ENCODE peak calls at places on chromosome 19, in six cellular contexts. One of them, this sample, is unnamed.
A peak's percentile ranks its signal among the peaks of the same experiment; 100 is the strongest.

GRCh38 chr19:43675269-43675879 is 5.4 kb upstream of the PLAUR start:
- DNase-seq in IMR-90: peak; percentile 78
- DNase-seq in neural crest cell: no peak
- DNase-seq in OCI-LY7: no peak
- DNase-seq in HCT116: peak; percentile 92
- DNase-seq in lower lobe of right lung: no peak
- DNase-seq in this sample: peak; percentile 89

GRCh38 chr19:32576790-32577189 is 4.2 kb upstream of the PDCD5 start:
- DNase-seq in IMR-90: no peak
- DNase-seq in neural crest cell: no peak
- DNase-seq in OCI-LY7: no peak
- DNase-seq in HCT116: no peak
- DNase-seq in lower lobe of right lung: no peak
- DNase-seq in this sample: no peak

GRCh38 chr19:50226536-50226935 is 23.1 kb downstream of the MYH14 start:
- DNase-seq in IMR-90: no peak
- DNase-seq in neural crest cell: no peak
- DNase-seq in OCI-LY7: no peak
- DNase-seq in HCT116: no peak
- DNase-seq in lower lobe of right lung: no peak
- DNase-seq in this sample: no peak

GRCh38 chr19:5793188-5793587 is 2.2 kb upstream of the DUS3L start:
- DNase-seq in IMR-90: no peak
- DNase-seq in neural crest cell: no peak
- DNase-seq in OCI-LY7: no peak
- DNase-seq in HCT116: no peak
- DNase-seq in lower lobe of right lung: no peak
- DNase-seq in this sample: no peak

GRCh38 chr19:47447470-47448359 is 24.0 kb downstream of the SLC8A2 start:
- DNase-seq in IMR-90: peak; percentile 22
- DNase-seq in neural crest cell: peak; percentile 70
- DNase-seq in OCI-LY7: peak; percentile 67
- DNase-seq in HCT116: peak; percentile 85
- DNase-seq in lower lobe of right lung: peak; percentile 70
- DNase-seq in this sample: peak; percentile 83

GRCh38 chr19:532578-533484 is 1.3 kb downstream of the CDC34 start:
- DNase-seq in IMR-90: peak; percentile 64
- DNase-seq in neural crest cell: peak; percentile 57
- DNase-seq in OCI-LY7: peak; percentile 57
- DNase-seq in HCT116: peak; percentile 51
- DNase-seq in lower lobe of right lung: peak; percentile 78
- DNase-seq in this sample: peak; percentile 85

GRCh38 chr19:58307736-58308135 is 2.6 kb downstream of the ERVK3-1 start:
- DNase-seq in IMR-90: no peak
- DNase-seq in neural crest cell: no peak
- DNase-seq in OCI-LY7: no peak
- DNase-seq in HCT116: no peak
- DNase-seq in lower lobe of right lung: no peak
- DNase-seq in this sample: no peak

GRCh38 chr19:28523619-28524018 is 689.3 kb downstream of the UQCRFS1 start:
- DNase-seq in IMR-90: no peak
- DNase-seq in neural crest cell: no peak
- DNase-seq in OCI-LY7: no peak
- DNase-seq in HCT116: no peak
- DNase-seq in lower lobe of right lung: no peak
- DNase-seq in this sample: no peak

GRCh38 chr19:5403968-5404640 is 51.1 kb upstream of the ZNRF4 start:
- DNase-seq in IMR-90: peak; percentile 81
- DNase-seq in neural crest cell: peak; percentile 98
- DNase-seq in OCI-LY7: peak; percentile 73
- DNase-seq in HCT116: peak; percentile 54
- DNase-seq in lower lobe of right lung: peak; percentile 73
- DNase-seq in this sample: peak; percentile 89

GRCh38 chr19:45076029-45076850 is at the start of gene ZNF296:
- DNase-seq in IMR-90: no peak
- DNase-seq in neural crest cell: no peak
- DNase-seq in OCI-LY7: peak; percentile 92
- DNase-seq in HCT116: peak; percentile 75
- DNase-seq in lower lobe of right lung: peak; percentile 91
- DNase-seq in this sample: peak; percentile 93

GRCh38 chr19:42469311-42470239 is 26.8 kb upstream of the CXCL17 start:
- DNase-seq in IMR-90: no peak
- DNase-seq in neural crest cell: no peak
- DNase-seq in OCI-LY7: peak; percentile 69
- DNase-seq in HCT116: no peak
- DNase-seq in lower lobe of right lung: no peak
- DNase-seq in this sample: no peak

GRCh38 chr19:4556574-4557185 is 2.8 kb downstream of the SEMA6B start:
- DNase-seq in IMR-90: no peak
- DNase-seq in neural crest cell: peak; percentile 43
- DNase-seq in OCI-LY7: peak; percentile 51
- DNase-seq in HCT116: peak; percentile 69
- DNase-seq in lower lobe of right lung: no peak
- DNase-seq in this sample: no peak

GRCh38 chr19:31981545-31981944 is 363.9 kb upstream of the ZNF507 start:
- DNase-seq in IMR-90: no peak
- DNase-seq in neural crest cell: no peak
- DNase-seq in OCI-LY7: no peak
- DNase-seq in HCT116: no peak
- DNase-seq in lower lobe of right lung: no peak
- DNase-seq in this sample: no peak

GRCh38 chr19:46355991-46356669 is 9.2 kb downstream of the PPP5C start:
- DNase-seq in IMR-90: no peak
- DNase-seq in neural crest cell: no peak
- DNase-seq in OCI-LY7: no peak
- DNase-seq in HCT116: no peak
- DNase-seq in lower lobe of right lung: no peak
- DNase-seq in this sample: no peak

GRCh38 chr19:6402834-6403608 is 10.1 kb upstream of the GTF2F1 start:
- DNase-seq in IMR-90: peak; percentile 52
- DNase-seq in neural crest cell: peak; percentile 53
- DNase-seq in OCI-LY7: no peak
- DNase-seq in HCT116: no peak
- DNase-seq in lower lobe of right lung: no peak
- DNase-seq in this sample: no peak

GRCh38 chr19:13707901-13708300 is 56.4 kb upstream of the MRI1 start:
- DNase-seq in IMR-90: no peak
- DNase-seq in neural crest cell: no peak
- DNase-seq in OCI-LY7: no peak
- DNase-seq in HCT116: no peak
- DNase-seq in lower lobe of right lung: no peak
- DNase-seq in this sample: no peak

GRCh38 chr19:15532779-15533521 is 24.6 kb downstream of the CYP4F22 start:
- DNase-seq in IMR-90: no peak
- DNase-seq in neural crest cell: no peak
- DNase-seq in OCI-LY7: no peak
- DNase-seq in HCT116: peak; percentile 49
- DNase-seq in lower lobe of right lung: no peak
- DNase-seq in this sample: no peak

GRCh38 chr19:46040952-46041500 is at the start of gene IGFL4:
- DNase-seq in IMR-90: no peak
- DNase-seq in neural crest cell: no peak
- DNase-seq in OCI-LY7: no peak
- DNase-seq in HCT116: no peak
- DNase-seq in lower lobe of right lung: no peak
- DNase-seq in this sample: no peak

DNA sequence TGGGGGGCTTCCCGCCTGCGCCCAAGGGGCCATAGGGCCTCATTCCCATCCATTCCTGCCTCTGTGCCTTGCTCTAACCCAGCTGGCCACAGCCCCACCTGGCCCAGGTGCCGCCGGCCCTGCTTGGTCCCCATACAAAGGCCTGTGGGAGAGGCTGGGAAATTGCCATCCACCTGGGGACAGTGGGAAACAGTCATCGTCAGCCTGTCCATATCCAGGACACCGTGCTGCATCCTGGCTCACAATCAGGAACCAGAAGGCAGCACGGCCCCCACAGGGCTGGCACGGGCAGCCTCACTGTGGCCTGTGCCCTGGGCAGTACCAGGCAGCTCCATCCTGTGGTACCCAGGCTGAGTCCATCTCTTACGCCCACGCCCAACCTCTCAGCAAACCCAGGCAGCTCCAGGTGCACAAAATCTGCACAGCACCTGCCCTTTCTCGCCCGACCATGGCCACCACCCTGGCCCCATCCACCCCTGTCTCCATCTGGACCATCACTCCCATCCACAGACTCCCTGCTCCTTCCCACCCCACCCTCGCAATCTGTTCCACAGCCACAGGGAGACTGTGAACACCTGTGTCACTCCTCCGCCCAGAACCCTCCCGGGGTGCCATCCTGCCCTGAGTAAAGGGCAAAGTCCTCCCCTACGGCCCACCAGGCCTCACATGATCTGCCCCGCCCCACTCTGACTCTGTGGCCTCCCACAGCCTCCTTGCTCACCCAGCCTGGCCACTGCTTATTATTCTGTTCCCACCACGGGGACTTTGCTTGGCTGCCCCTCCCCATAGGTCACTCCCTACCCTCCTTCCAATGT is 21.1 kb upstream of the FBXO27 start:
- DNase-seq in IMR-90: no peak
- DNase-seq in neural crest cell: no peak
- DNase-seq in OCI-LY7: no peak
- DNase-seq in HCT116: no peak
- DNase-seq in lower lobe of right lung: no peak
- DNase-seq in this sample: no peak
- TF ChIP-seq CTCF in IMR-90: no peak
- TF ChIP-seq CTCF in neural crest cell: no peak
- TF ChIP-seq CTCF in OCI-LY7: no peak
- TF ChIP-seq CTCF in HCT116: no peak
- TF ChIP-seq CTCF in lower lobe of right lung: no peak
- TF ChIP-seq CTCF in this sample: no peak

DNA sequence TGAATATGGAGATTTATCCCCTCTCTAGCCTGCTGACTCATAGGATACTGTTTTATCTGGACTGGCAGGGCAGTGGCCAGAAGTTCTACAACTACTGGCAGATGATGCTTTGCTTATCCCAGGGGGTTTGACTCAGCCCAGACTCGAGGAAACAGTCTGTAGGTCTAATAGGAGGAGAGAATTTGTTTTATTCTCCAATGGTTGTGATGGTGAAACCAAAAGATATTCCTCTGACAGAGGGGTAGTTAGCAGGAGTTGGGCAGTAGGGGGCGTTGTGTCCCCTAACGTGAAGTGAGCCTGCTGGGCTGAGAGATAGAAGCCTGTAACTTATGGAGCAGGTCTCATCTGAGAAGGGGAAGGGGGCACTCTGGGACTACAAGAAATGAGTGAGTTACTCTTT is 74.9 kb downstream of the WTIP start:
- DNase-seq in IMR-90: no peak
- DNase-seq in neural crest cell: peak; percentile 34
- DNase-seq in OCI-LY7: peak; percentile 24
- DNase-seq in HCT116: peak; percentile 10
- DNase-seq in lower lobe of right lung: no peak
- DNase-seq in this sample: no peak
- TF ChIP-seq CTCF in IMR-90: peak; percentile 27
- TF ChIP-seq CTCF in neural crest cell: peak; percentile 65
- TF ChIP-seq CTCF in OCI-LY7: peak; percentile 75
- TF ChIP-seq CTCF in HCT116: peak; percentile 51
- TF ChIP-seq CTCF in lower lobe of right lung: peak; percentile 40
- TF ChIP-seq CTCF in this sample: no peak

GRCh38 chr19:19214892-19215291 is 3.1 kb downstream of the NCAN start:
- DNase-seq in IMR-90: peak; percentile 39
- DNase-seq in neural crest cell: peak; percentile 88
- DNase-seq in OCI-LY7: peak; percentile 30
- DNase-seq in HCT116: no peak
- DNase-seq in lower lobe of right lung: no peak
- DNase-seq in this sample: no peak

GRCh38 chr19:19213822-19214558 is 2.2 kb downstream of the NCAN start:
- DNase-seq in IMR-90: no peak
- DNase-seq in neural crest cell: peak; percentile 27
- DNase-seq in OCI-LY7: no peak
- DNase-seq in HCT116: no peak
- DNase-seq in lower lobe of right lung: no peak
- DNase-seq in this sample: no peak

GRCh38 chr19:19215792-19216191 is 4.0 kb downstream of the NCAN start:
- DNase-seq in IMR-90: no peak
- DNase-seq in neural crest cell: no peak
- DNase-seq in OCI-LY7: no peak
- DNase-seq in HCT116: no peak
- DNase-seq in lower lobe of right lung: no peak
- DNase-seq in this sample: no peak

GRCh38 chr19:19218911-19219310 is 7.2 kb downstream of the NCAN start:
- DNase-seq in IMR-90: no peak
- DNase-seq in neural crest cell: no peak
- DNase-seq in OCI-LY7: no peak
- DNase-seq in HCT116: no peak
- DNase-seq in lower lobe of right lung: no peak
- DNase-seq in this sample: no peak

DNA sequence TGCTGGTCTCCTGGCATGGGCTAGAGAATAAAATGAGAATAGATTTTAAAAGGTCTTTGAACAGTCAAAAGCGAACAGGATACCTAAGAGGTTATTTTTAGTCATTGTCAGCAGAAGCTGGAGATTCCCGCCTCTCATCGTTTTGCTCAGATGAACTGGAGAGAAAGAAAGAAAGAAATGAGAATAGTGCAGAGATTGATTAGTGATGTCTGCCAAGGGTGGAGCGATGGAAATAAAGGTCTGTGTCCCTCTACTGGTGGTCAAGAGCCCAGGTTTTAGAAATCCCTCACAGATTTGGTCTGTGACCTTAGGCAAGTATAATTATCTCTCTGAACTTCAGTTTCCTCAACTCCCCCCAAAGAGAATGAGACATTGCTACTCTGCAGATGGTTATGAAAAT is 5.4 kb downstream of the NCAN start:
- DNase-seq in IMR-90: peak; percentile 16
- DNase-seq in neural crest cell: no peak
- DNase-seq in OCI-LY7: peak; percentile 57
- DNase-seq in HCT116: peak; percentile 75
- DNase-seq in lower lobe of right lung: no peak
- DNase-seq in this sample: no peak
- TF ChIP-seq CTCF in IMR-90: no peak
- TF ChIP-seq CTCF in neural crest cell: peak; percentile 20
- TF ChIP-seq CTCF in OCI-LY7: peak; percentile 65
- TF ChIP-seq CTCF in HCT116: no peak
- TF ChIP-seq CTCF in lower lobe of right lung: no peak
- TF ChIP-seq CTCF in this sample: no peak

GRCh38 chr19:48617146-48617937 is 1.6 kb downstream of the RPL18 start:
- DNase-seq in IMR-90: no peak
- DNase-seq in neural crest cell: no peak
- DNase-seq in OCI-LY7: no peak
- DNase-seq in HCT116: no peak
- DNase-seq in lower lobe of right lung: no peak
- DNase-seq in this sample: no peak
- TF ChIP-seq CTCF in IMR-90: no peak
- TF ChIP-seq CTCF in neural crest cell: no peak
- TF ChIP-seq CTCF in OCI-LY7: no peak
- TF ChIP-seq CTCF in HCT116: no peak
- TF ChIP-seq CTCF in lower lobe of right lung: no peak
- TF ChIP-seq CTCF in this sample: no peak

GRCh38 chr19:1538978-1539377 is 15.1 kb downstream of the PLK5 start:
- DNase-seq in IMR-90: no peak
- DNase-seq in neural crest cell: no peak
- DNase-seq in OCI-LY7: no peak
- DNase-seq in HCT116: no peak
- DNase-seq in lower lobe of right lung: no peak
- DNase-seq in this sample: no peak
- TF ChIP-seq CTCF in IMR-90: no peak
- TF ChIP-seq CTCF in neural crest cell: no peak
- TF ChIP-seq CTCF in OCI-LY7: no peak
- TF ChIP-seq CTCF in HCT116: no peak
- TF ChIP-seq CTCF in lower lobe of right lung: no peak
- TF ChIP-seq CTCF in this sample: no peak

GRCh38 chr19:51712461-51713081 is 11.2 kb downstream of the HAS1 start:
- DNase-seq in IMR-90: peak; percentile 35
- DNase-seq in neural crest cell: no peak
- DNase-seq in OCI-LY7: peak; percentile 77
- DNase-seq in HCT116: no peak
- DNase-seq in lower lobe of right lung: no peak
- DNase-seq in this sample: no peak
- TF ChIP-seq CTCF in IMR-90: peak; percentile 30
- TF ChIP-seq CTCF in neural crest cell: peak; percentile 58
- TF ChIP-seq CTCF in OCI-LY7: peak; percentile 79
- TF ChIP-seq CTCF in HCT116: peak; percentile 57
- TF ChIP-seq CTCF in lower lobe of right lung: peak; percentile 25
- TF ChIP-seq CTCF in this sample: peak; percentile 41